ENCODE peak calls at places on chromosome 19, in four cellular contexts. R is dorsolateral prefrontal cortex, W is breast epithelium, O is A549. F is an unnamed sample.

GRCh38 chr19:11268783-11269267 is 6.5 kb upstream of the DOCK6 start:
- DNase-seq in R (no peak), W (peak), O (peak), F (no peak)

GRCh38 chr19:15452111-15453047 is 2.6 kb upstream of the WIZ start:
- DNase-seq in R (peak), W (peak), O (peak), F (no peak)

GRCh38 chr19:2129486-2129885 is 21.9 kb downstream of the AP3D1 start:
- DNase-seq in R (no peak), W (no peak), O (no peak), F (no peak)

GRCh38 chr19:29499921-29500590 is 25.7 kb upstream of the VSTM2B start:
- DNase-seq in R (no peak), W (no peak), O (no peak), F (no peak)

GRCh38 chr19:30017172-30017571 is 75.1 kb downstream of the URI1 start:
- DNase-seq in R (no peak), W (no peak), O (no peak), F (no peak)

GRCh38 chr19:16328824-16329482 is 4.3 kb downstream of the KLF2 start:
- DNase-seq in R (no peak), W (no peak), O (peak), F (no peak)

GRCh38 chr19:46601318-46602224 is at the start of gene CALM3:
- DNase-seq in R (no peak), W (no peak), O (no peak), F (no peak)

GRCh38 chr19:38093587-38093986 is 130.4 kb downstream of the DPF1 start:
- DNase-seq in R (no peak), W (no peak), O (no peak), F (peak)

GRCh38 chr19:48965033-48965805 is at the start of gene FTL:
- DNase-seq in R (peak), W (peak), O (peak), F (peak)

DNA sequence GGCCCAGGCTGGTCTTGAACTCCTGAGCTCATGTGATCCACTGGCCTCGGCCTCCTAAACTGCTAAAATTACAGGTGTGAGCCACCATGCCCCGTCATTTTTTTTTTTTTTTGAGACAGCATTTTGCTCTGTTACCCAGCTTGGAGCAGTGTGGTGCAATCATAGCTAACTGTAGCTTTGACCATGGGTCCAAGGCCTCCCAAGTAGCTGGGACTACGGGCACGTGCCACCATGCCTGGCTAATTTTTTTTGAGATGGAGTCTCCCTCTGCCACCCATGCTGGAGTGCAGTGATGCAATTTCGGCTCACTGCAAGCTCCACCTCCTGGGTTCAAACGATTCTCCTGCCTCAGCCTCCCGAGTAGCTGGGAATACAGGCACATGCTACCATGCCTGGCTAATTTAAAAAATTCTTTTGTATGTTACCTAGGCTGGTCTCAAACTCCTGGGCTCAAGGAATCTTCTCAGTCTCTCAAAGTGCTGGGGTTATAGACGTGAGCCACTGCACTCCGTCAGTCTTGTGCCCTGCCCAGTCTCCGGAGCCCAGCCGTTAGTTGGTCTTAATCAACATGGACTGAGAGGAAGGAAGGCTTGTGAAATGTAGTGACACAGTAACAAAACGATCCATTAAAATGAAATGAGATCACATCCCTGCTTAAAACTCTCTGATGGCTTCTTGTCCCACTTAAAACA is 1.4 kb upstream of the LRG1 start:
- DNase-seq in R (no peak), W (no peak), O (no peak), F (no peak)
- H3K27ac ChIP-seq in R (no peak), W (no peak), O (no peak), F (no peak)

DNA sequence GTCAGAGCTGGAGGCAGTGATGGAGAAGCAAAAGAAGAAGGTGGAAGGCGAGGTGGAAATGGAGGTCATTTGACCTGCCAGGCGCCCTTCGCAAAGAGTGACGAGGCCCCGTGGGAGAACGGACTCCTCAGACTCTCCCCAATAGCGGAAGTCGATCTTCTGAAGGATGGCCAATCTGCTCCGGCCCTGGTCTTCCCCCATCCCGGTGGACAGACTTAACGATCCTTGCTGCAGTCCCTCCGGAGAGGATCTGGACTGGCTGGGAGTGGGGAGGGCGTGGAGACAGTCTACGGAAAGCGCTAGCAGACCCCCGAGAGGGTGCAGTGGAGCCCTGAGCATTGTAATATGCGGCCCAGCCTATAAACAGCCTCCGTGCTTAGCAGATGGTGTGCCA is 11.9 kb downstream of the EPS8L1 start:
- DNase-seq in R (no peak), W (no peak), O (no peak), F (no peak)
- H3K27ac ChIP-seq in R (no peak), W (no peak), O (no peak), F (no peak)

GRCh38 chr19:13013649-13014048 is 18.4 kb downstream of the NFIX start:
- DNase-seq in R (no peak), W (no peak), O (no peak), F (no peak)
- H3K27ac ChIP-seq in R (peak), W (peak), O (no peak), F (peak)

GRCh38 chr19:35716985-35717664 is 678 bp upstream of the KMT2B start:
- DNase-seq in R (peak), W (peak), O (peak), F (peak)
- H3K27ac ChIP-seq in R (peak), W (peak), O (peak), F (peak)

DNA sequence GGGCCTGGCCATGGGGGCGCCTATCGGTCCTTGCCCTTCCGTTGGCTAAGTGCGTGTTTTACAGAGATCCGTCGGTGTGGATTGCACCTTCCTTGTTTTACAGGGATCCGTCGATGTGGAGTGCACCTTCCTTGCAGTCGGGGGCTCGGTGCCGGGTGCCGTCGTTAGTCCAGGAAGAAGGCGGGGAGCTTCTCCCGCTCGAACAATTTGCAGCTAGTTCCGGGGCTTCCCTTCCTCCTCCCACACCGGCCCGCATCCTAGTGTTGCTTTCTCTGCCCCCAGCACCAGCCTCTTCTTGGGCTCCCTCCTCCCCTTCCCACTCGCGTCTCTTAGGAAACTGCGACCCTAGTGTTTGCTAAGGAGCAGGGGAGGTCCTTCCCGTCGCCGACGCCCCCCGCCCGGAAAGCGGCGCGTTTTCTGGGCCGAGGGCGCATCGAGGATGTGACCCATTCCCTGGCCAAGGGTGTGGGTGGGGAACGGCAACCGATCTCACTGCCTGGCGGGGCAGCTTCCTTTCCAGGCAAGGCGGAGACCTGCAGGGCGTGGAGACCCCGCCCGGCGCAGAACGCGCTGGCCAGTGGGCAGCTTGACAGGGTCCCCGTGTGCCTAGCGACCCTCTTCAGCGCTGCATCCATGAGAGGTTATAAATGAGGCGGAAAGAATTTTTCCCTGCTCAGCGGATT is 75.7 kb upstream of the ZNF91 start:
- DNase-seq in R (no peak), W (no peak), O (no peak), F (no peak)
- H3K27ac ChIP-seq in R (no peak), W (no peak), O (no peak), F (no peak)

GRCh38 chr19:31263317-31263716 is 85.9 kb downstream of the TSHZ3 start:
- DNase-seq in R (no peak), W (peak), O (no peak), F (no peak)

GRCh38 chr19:31261651-31262331 is 87.4 kb downstream of the TSHZ3 start:
- DNase-seq in R (no peak), W (peak), O (no peak), F (no peak)

GRCh38 chr19:31264379-31264778 is 84.9 kb downstream of the TSHZ3 start:
- DNase-seq in R (no peak), W (peak), O (no peak), F (no peak)

GRCh38 chr19:31261019-31261595 is 88.1 kb downstream of the TSHZ3 start:
- DNase-seq in R (no peak), W (no peak), O (no peak), F (no peak)

GRCh38 chr19:31262673-31263308 is 86.4 kb downstream of the TSHZ3 start:
- DNase-seq in R (no peak), W (peak), O (no peak), F (no peak)
- H3K27ac ChIP-seq in R (no peak), W (no peak), O (no peak), F (no peak)